ENCODE peak calls at places on chromosomes 6 and 20, in eight cellular contexts. G is activated T-cell treated with anti-CD3 and anti-CD28 coated beads, Interleukin-2, amount 50 U/mL, for 4 hours; N is body of pancreas; Z is foreskin keratinocyte; P is heart right ventricle; J is memory B cell; S is A549; E is activated CD8-positive, alpha-beta memory T cell treated with anti-CD3 and anti-CD28 coated beads, Interleukin-2, amount 10 ng/mL, durations not matched to agents 7 days and 5 days. B is an unnamed sample.

GRCh38 chr20:57272883-57273282 is 6.4 kb upstream of the BMP7 start:
- ATAC-seq in G (no peak), N (no peak), Z (peak; percentile 18), P (no peak), J (no peak), S (peak; percentile 69), E (no peak), B (peak; percentile 39)

GRCh38 chr6:87070750-87071149 is 24.2 kb downstream of the CGA start:
- ATAC-seq in G (no peak), N (no peak), Z (no peak), P (no peak), J (no peak), S (no peak), E (no peak), B (no peak)

GRCh38 chr6:82893889-82894652 is 171.6 kb downstream of the UBE3D start:
- ATAC-seq in G (no peak), N (no peak), Z (no peak), P (no peak), J (no peak), S (no peak), E (no peak), B (no peak)

GRCh38 chr6:107523054-107523791 is 33.3 kb downstream of the SOBP start:
- ATAC-seq in G (no peak), N (no peak), Z (no peak), P (no peak), J (no peak), S (no peak), E (no peak), B (no peak)

GRCh38 chr20:35253010-35253409 is 24.9 kb downstream of the MMP24OS start:
- ATAC-seq in G (no peak), N (no peak), Z (no peak), P (no peak), J (no peak), S (no peak), E (no peak), B (no peak)

GRCh38 chr6:156950084-156950483 is 172.9 kb downstream of the ARID1B start:
- ATAC-seq in G (no peak), N (no peak), Z (no peak), P (no peak), J (no peak), S (no peak), E (no peak), B (no peak)

GRCh38 chr6:16754864-16755263 is 6.4 kb downstream of the ATXN1 start:
- ATAC-seq in G (no peak), N (no peak), Z (no peak), P (no peak), J (no peak), S (no peak), E (no peak), B (no peak)

GRCh38 chr6:151263035-151263434 is 23.3 kb downstream of the AKAP12 start:
- ATAC-seq in G (no peak), N (no peak), Z (no peak), P (no peak), J (no peak), S (no peak), E (no peak), B (no peak)

GRCh38 chr20:3129094-3129493 is 30.6 kb downstream of the FASTKD5 start:
- ATAC-seq in G (no peak), N (no peak), Z (no peak), P (no peak), J (no peak), S (peak; percentile 18), E (no peak), B (no peak)

GRCh38 chr6:30238178-30238795 is 25.1 kb upstream of the TRIM26 start:
- ATAC-seq in G (no peak), N (no peak), Z (no peak), P (no peak), J (peak; percentile 79), S (peak; percentile 91), E (peak; percentile 55), B (peak; percentile 49)

GRCh38 chr20:50387218-50387995 is 122.8 kb upstream of the PTPN1 start:
- ATAC-seq in G (no peak), N (no peak), Z (no peak), P (no peak), J (no peak), S (no peak), E (no peak), B (no peak)

GRCh38 chr20:17938889-17939619 is 29.5 kb downstream of the SNX5 start:
- ATAC-seq in G (peak; percentile 88), N (peak; percentile 90), Z (peak; percentile 88), P (peak; percentile 66), J (peak; percentile 78), S (peak; percentile 83), E (peak; percentile 92), B (peak; percentile 88)

GRCh38 chr6:155985660-155986138 is 530.1 kb upstream of the NOX3 start:
- ATAC-seq in G (no peak), N (peak; percentile 45), Z (no peak), P (peak; percentile 88), J (no peak), S (no peak), E (no peak), B (no peak)

B was measured in SK-N-SH treated with all-trans-retinoic acid at 6 μM for 48 hours.